ENCODE peak calls at places on chromosomes 5 and 9, in four cellular contexts. One of them, this sample, is unnamed.

GRCh38 chr9:76534031-76534430 is 75.0 kb downstream of the GCNT1 start:
- DNase-seq in SK-N-SH: no peak
- DNase-seq in GM12878: no peak
- DNase-seq in HepG2: no peak
- DNase-seq in this sample: no peak

GRCh38 chr9:133538176-133538575 is 3.7 kb downstream of the ADAMTSL2 start:
- DNase-seq in SK-N-SH: no peak
- DNase-seq in GM12878: no peak
- DNase-seq in HepG2: no peak
- DNase-seq in this sample: no peak

GRCh38 chr5:92885950-92886349 is 695.1 kb downstream of the NR2F1-AS1 start:
- DNase-seq in SK-N-SH: no peak
- DNase-seq in GM12878: no peak
- DNase-seq in HepG2: peak; percentile 53
- DNase-seq in this sample: no peak

GRCh38 chr9:16867571-16868311 is 2.7 kb downstream of the BNC2 start:
- DNase-seq in SK-N-SH: no peak
- DNase-seq in GM12878: no peak
- DNase-seq in HepG2: peak; percentile 3
- DNase-seq in this sample: no peak

GRCh38 chr5:68353624-68354023 is 138.1 kb downstream of the PIK3R1 start:
- DNase-seq in SK-N-SH: no peak
- DNase-seq in GM12878: no peak
- DNase-seq in HepG2: no peak
- DNase-seq in this sample: no peak

GRCh38 chr5:131377785-131378325 is 114.0 kb downstream of the CDC42SE2 start:
- DNase-seq in SK-N-SH: no peak
- DNase-seq in GM12878: no peak
- DNase-seq in HepG2: no peak
- DNase-seq in this sample: no peak

GRCh38 chr5:17838506-17838905 is 204.2 kb downstream of the TAF11L14 start:
- DNase-seq in SK-N-SH: no peak
- DNase-seq in GM12878: no peak
- DNase-seq in HepG2: no peak
- DNase-seq in this sample: no peak

GRCh38 chr5:40655138-40655537 is 24.6 kb upstream of the PTGER4 start:
- DNase-seq in SK-N-SH: no peak
- DNase-seq in GM12878: no peak
- DNase-seq in HepG2: no peak
- DNase-seq in this sample: no peak

GRCh38 chr5:7955476-7955875 is 86.5 kb downstream of the MTRR start:
- DNase-seq in SK-N-SH: no peak
- DNase-seq in GM12878: no peak
- DNase-seq in HepG2: no peak
- DNase-seq in this sample: no peak

GRCh38 chr9:86368871-86369521 is 14.8 kb upstream of the TUT7 start:
- DNase-seq in SK-N-SH: no peak
- DNase-seq in GM12878: no peak
- DNase-seq in HepG2: peak; percentile 12
- DNase-seq in this sample: peak; percentile 92

GRCh38 chr5:142829821-142830220 is 59.6 kb downstream of the ARHGAP26 start:
- DNase-seq in SK-N-SH: no peak
- DNase-seq in GM12878: no peak
- DNase-seq in HepG2: no peak
- DNase-seq in this sample: no peak

GRCh38 chr5:55597014-55597981 is 62.5 kb upstream of the PLPP1 start:
- DNase-seq in SK-N-SH: no peak
- DNase-seq in GM12878: no peak
- DNase-seq in HepG2: no peak
- DNase-seq in this sample: peak; percentile 30

GRCh38 chr5:176742246-176743105 is 67.9 kb upstream of the UNC5A start:
- DNase-seq in SK-N-SH: peak; percentile 22
- DNase-seq in GM12878: no peak
- DNase-seq in HepG2: no peak
- DNase-seq in this sample: no peak

GRCh38 chr9:87567566-87567965 is 69.9 kb downstream of the DAPK1 start:
- DNase-seq in SK-N-SH: no peak
- DNase-seq in GM12878: no peak
- DNase-seq in HepG2: no peak
- DNase-seq in this sample: no peak

GRCh38 chr5:76402880-76403712 is at the start of gene IQGAP2:
- DNase-seq in SK-N-SH: peak; percentile 96
- DNase-seq in GM12878: no peak
- DNase-seq in HepG2: peak; percentile 50
- DNase-seq in this sample: peak; percentile 90

GRCh38 chr5:96093340-96093739 is 131.7 kb upstream of the ELL2 start:
- DNase-seq in SK-N-SH: no peak
- DNase-seq in GM12878: no peak
- DNase-seq in HepG2: no peak
- DNase-seq in this sample: no peak

GRCh38 chr5:133859073-133859472 is 109.4 kb downstream of the C5orf15 start:
- DNase-seq in SK-N-SH: no peak
- DNase-seq in GM12878: no peak
- DNase-seq in HepG2: no peak
- DNase-seq in this sample: no peak

GRCh38 chr5:128984480-128984879 is 19.2 kb downstream of the SLC27A6 start:
- DNase-seq in SK-N-SH: no peak
- DNase-seq in GM12878: no peak
- DNase-seq in HepG2: no peak
- DNase-seq in this sample: no peak

GRCh38 chr9:93473411-93473810 is 20.0 kb upstream of the FAM120AOS start:
- DNase-seq in SK-N-SH: no peak
- DNase-seq in GM12878: no peak
- DNase-seq in HepG2: no peak
- DNase-seq in this sample: no peak

GRCh38 chr9:221989-222776 is 7.5 kb downstream of the DOCK8 start:
- DNase-seq in SK-N-SH: no peak
- DNase-seq in GM12878: no peak
- DNase-seq in HepG2: peak; percentile 10
- DNase-seq in this sample: no peak

GRCh38 chr5:36530249-36530648 is 76.2 kb upstream of the SLC1A3 start:
- DNase-seq in SK-N-SH: no peak
- DNase-seq in GM12878: no peak
- DNase-seq in HepG2: no peak
- DNase-seq in this sample: no peak

GRCh38 chr5:84287964-84288363 is 96.7 kb downstream of the EDIL3 start:
- DNase-seq in SK-N-SH: no peak
- DNase-seq in GM12878: peak; percentile 23
- DNase-seq in HepG2: no peak
- DNase-seq in this sample: peak; percentile 53

GRCh38 chr5:72584466-72584865 is 77.3 kb upstream of the ZNF366 start:
- DNase-seq in SK-N-SH: no peak
- DNase-seq in GM12878: peak; percentile 36
- DNase-seq in HepG2: no peak
- DNase-seq in this sample: no peak

GRCh38 chr5:170755679-170756456 is 27.7 kb upstream of the GABRP start:
- DNase-seq in SK-N-SH: peak; percentile 31
- DNase-seq in GM12878: no peak
- DNase-seq in HepG2: no peak
- DNase-seq in this sample: no peak

GRCh38 chr5:178389796-178390195 is 157.2 kb upstream of the PHYKPL start:
- DNase-seq in SK-N-SH: no peak
- DNase-seq in GM12878: no peak
- DNase-seq in HepG2: no peak
- DNase-seq in this sample: no peak

GRCh38 chr9:9552665-9553064 is 1060.1 kb downstream of the PTPRD start:
- DNase-seq in SK-N-SH: no peak
- DNase-seq in GM12878: no peak
- DNase-seq in HepG2: no peak
- DNase-seq in this sample: no peak
- TF ChIP-seq GABPA in SK-N-SH: no peak
- TF ChIP-seq GABPA in GM12878: no peak
- TF ChIP-seq GABPA in HepG2: no peak
- TF ChIP-seq GABPA in this sample: no peak

DNA sequence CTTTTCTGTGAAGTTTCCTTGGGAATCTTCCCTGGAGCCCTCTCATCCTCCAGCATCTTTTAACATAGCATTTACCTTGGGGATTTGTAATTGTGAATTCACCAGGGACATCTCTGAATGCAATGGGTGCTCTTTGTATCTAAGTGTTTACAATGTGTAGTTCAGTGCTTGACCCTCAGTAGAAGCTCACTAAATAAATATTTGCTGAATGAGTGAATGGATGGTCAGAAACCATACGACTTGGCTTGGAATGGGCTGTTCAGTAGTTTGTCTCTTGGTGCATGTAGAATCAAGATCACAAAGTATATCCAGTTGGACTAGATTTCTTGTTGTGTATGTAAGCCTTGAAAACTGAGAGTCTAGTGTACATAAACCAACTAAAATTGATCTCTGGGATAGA is 81.8 kb upstream of the MEF2C start:
- DNase-seq in SK-N-SH: no peak
- DNase-seq in GM12878: no peak
- DNase-seq in HepG2: peak; percentile 27
- DNase-seq in this sample: no peak
- TF ChIP-seq GABPA in SK-N-SH: no peak
- TF ChIP-seq GABPA in GM12878: no peak
- TF ChIP-seq GABPA in HepG2: no peak
- TF ChIP-seq GABPA in this sample: no peak

DNA sequence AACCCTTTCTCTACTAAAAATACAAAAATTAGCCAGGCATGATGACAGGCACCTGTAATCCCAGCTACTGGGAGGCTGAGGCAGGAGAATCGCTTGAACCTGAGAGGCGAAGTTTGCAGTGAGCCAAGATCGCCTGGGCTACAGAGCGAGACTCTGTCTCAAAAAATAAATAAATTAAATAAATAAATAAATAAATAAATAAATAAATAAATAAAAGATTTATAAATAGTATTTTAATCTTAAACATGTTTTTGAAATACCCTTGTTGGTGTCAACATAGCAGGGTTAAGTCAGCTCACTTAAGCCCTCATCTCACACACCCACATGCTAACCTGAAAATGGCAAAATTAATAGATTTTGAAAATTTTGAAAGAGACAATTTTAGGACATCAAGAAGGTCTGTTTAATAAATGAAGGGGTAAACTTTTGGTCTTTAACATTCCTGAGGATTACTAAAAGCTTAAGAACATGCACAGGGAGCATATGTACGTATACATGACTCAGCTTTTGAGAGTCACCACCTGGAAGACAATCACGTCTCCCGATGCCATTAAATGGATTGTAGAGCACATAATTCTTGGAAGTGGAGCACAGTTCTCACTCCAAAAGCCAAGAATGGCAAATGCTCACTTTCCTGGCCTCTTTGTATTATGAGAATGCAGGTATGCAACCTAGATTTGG is 202.5 kb downstream of the GDNF start:
- DNase-seq in SK-N-SH: no peak
- DNase-seq in GM12878: no peak
- DNase-seq in HepG2: no peak
- DNase-seq in this sample: no peak
- TF ChIP-seq GABPA in SK-N-SH: no peak
- TF ChIP-seq GABPA in GM12878: no peak
- TF ChIP-seq GABPA in HepG2: no peak
- TF ChIP-seq GABPA in this sample: no peak

DNA sequence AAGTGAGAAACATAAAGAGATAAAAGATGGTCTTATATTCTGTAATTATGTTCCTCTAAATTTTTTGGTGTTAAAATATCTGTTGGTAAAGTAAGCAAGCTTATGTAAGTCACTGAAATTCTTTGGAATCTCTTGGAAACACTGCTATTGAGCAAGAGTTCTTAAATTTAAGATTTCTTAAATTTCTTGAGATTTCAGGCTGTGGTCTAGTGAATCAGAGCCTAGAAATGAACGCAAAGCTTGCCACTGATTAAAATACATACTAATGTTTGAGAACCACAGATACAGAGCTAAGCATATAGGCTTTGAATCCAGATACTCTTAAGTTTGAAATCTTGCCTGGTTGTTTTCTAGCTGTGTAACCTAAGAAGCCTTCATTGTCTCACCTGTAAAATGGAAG is 133.4 kb downstream of the TRPM3 start:
- DNase-seq in SK-N-SH: no peak
- DNase-seq in GM12878: no peak
- DNase-seq in HepG2: no peak
- DNase-seq in this sample: no peak
- TF ChIP-seq GABPA in SK-N-SH: no peak
- TF ChIP-seq GABPA in GM12878: no peak
- TF ChIP-seq GABPA in HepG2: no peak
- TF ChIP-seq GABPA in this sample: no peak

DNA sequence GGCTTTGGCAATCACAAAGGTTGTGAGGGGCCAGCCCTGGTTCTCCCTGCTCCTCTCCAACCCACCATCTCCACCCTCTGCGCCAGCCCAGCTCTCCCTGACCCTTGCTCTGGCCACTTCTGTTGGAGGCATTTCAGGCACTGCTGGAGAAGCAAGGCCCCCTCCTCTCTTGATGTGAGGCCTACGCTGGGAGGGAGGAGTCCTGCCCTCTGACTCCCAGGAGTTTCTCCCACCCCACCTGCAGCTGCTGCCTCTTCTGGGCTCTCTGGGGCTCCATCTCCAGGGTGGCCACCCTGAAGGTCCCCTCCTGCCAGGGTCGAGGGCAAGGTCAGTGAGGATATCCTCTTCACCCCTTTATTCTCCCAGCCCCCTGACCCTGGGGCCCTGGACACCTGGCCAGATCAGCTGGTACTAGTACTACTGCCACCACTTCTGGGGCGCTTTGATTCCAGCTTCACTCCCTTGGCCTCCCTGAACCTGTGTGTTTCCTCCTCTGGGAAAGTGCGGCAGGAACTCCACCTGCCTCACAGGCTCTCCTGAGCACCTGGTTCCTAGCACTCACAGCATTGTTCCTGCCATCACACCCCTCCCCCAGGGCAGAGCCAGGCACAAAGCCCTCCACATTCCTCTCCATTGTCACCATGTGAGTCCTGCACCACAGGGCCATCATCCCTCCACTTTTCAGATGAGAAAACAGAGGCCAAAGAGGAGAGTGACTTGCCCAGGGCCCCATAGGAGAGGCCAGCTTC is 23.8 kb upstream of the TDRD7 start:
- DNase-seq in SK-N-SH: no peak
- DNase-seq in GM12878: no peak
- DNase-seq in HepG2: peak; percentile 45
- DNase-seq in this sample: no peak
- TF ChIP-seq GABPA in SK-N-SH: no peak
- TF ChIP-seq GABPA in GM12878: no peak
- TF ChIP-seq GABPA in HepG2: no peak
- TF ChIP-seq GABPA in this sample: no peak

DNA sequence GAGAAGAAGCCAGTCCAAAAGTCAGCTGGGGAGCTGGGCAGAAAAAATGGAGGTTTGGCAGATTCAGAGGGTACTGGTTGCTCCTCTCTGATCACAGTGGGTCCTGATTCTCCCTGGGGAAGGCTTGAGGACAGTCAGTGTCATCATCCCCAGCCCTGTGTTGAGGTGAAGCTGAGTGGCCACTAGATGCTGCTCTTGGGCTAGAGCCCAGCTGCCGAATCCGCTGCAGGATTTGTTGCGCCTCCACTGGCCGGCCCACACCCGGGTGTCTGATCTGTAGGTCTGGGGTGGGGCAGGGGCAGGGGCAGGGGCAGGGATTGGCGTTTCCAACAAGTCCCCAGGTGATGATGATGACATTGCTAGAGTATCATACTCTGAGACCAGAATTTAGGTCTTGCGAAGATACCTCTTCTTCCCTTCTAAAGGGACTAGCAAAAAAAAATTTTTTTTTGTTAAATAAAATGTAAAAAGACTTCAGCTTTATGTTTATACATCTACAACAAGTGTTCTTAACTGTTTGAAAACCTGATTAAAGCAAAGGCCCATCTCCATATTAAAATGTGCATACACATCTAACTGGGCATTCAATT is 106.8 kb downstream of the PDE6A start:
- DNase-seq in SK-N-SH: peak; percentile 88
- DNase-seq in GM12878: no peak
- DNase-seq in HepG2: peak; percentile 54
- DNase-seq in this sample: peak; percentile 25
- TF ChIP-seq GABPA in SK-N-SH: no peak
- TF ChIP-seq GABPA in GM12878: no peak
- TF ChIP-seq GABPA in HepG2: no peak
- TF ChIP-seq GABPA in this sample: no peak

This sample was measured in HL-60.